ENCODE peak calls at places on chromosomes 12 and 14, in ten cellular contexts. W is lung; A is testis; Q is IMR-90; C is CD8-positive, alpha-beta T cell; Y is tibial artery; H is tibial nerve; O is colonic mucosa; V is Peyer's patch; P is thoracic aorta. L is an unnamed sample. For H3K27me3, the result is how much of the 10 kb centered on the place peaks cover.

GRCh38 chr14:22882529-22883190 is 362 bp upstream of the REM2 start:
- DNase-seq in A (peak), C (no peak), V (peak), Y (no peak), O (peak), W (peak), P (no peak), H (no peak), Q (peak), L (no peak)

GRCh38 chr14:49863483-49864262 is 11.1 kb upstream of the NEMF start:
- DNase-seq in O (peak), Q (no peak), H (peak), W (no peak), V (no peak), P (no peak), A (peak), Y (no peak), C (no peak), L (no peak)

GRCh38 chr12:51269174-51270066 is 795 bp downstream of the SMAGP start:
- DNase-seq in P (no peak), O (peak), Y (no peak), Q (no peak), C (peak), V (peak), W (peak), H (peak), A (peak), L (no peak)

GRCh38 chr14:81452341-81452740 is 52.2 kb upstream of the STON2 start:
- DNase-seq in P (no peak), O (no peak), H (no peak), A (no peak), C (no peak), Q (no peak), W (no peak), V (no peak), Y (no peak), L (no peak)

GRCh38 chr14:79840068-79840467 is 371.2 kb downstream of the DIO2 start:
- DNase-seq in Q (no peak), V (no peak), Y (no peak), W (no peak), H (no peak), C (no peak), A (no peak), P (no peak), O (no peak), L (no peak)

GRCh38 chr12:46401703-46402102 is 29.1 kb upstream of the SLC38A2 start:
- DNase-seq in Q (peak), A (peak), O (no peak), W (no peak), C (no peak), H (no peak), V (no peak), P (no peak), Y (peak), L (no peak)

GRCh38 chr12:47900480-47901129 is 4.2 kb downstream of the VDR start:
- DNase-seq in Y (no peak), C (no peak), Q (no peak), H (no peak), W (peak), A (no peak), P (no peak), V (peak), O (peak), L (no peak)

GRCh38 chr12:61290473-61290872 is 969.7 kb upstream of the USP15 start:
- DNase-seq in Y (no peak), W (no peak), V (no peak), P (no peak), O (no peak), Q (no peak), C (no peak), H (no peak), A (no peak), L (no peak)

GRCh38 chr12:53868516-53868986 is 70.1 kb upstream of the HOXC13 start:
- DNase-seq in Q (no peak), H (no peak), W (no peak), A (no peak), C (no peak), Y (no peak), V (no peak), O (no peak), P (no peak), L (no peak)

DNA sequence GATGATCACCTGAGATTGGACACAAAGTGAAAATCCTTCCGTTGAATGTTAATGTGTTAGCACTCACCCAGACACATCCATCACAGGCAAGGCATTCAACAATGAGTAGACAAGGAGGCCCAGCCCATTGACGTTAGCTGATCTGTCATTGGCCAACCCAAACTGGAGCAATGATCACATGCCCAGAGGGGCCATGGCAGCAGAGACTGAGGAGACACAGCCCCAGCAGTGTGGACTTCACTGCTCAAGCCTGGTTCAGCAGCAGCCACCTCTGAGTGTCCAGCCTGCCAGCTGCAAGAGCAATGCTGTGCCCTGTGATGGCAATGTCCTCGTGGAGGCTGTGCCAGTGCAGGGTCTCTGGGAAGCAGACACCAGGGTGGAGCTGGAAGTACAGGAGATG is 622.2 kb downstream of the AACS start:
- DNase-seq in C (no peak), Q (no peak), V (no peak), W (no peak), O (no peak), P (no peak), A (no peak), Y (no peak), H (no peak), L (no peak)
- H3K27me3 ChIP-seq in C (under half), Q (under half), V (under half), W (under half), O (under half), P (under half), A (under half), Y (under half), H (under half), L (under half)

DNA sequence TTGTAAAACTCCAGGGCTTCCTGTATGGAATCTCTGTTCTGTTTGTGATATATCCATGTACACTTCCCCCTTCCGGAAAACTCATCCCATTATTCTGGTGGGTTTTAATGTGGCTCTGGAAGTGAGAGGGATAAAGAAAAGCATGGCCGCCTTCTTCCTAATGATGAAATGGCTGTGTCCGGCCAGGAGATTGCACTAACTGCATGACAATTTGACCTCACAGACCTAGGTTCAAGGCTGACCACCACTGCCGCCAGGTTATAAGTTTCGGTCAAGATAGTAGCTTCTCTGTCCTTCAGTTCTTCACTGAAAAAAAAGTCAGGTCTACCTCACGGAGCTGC is 41.0 kb upstream of the NPAS3 start:
- DNase-seq in W (no peak), Y (no peak), H (no peak), O (no peak), A (peak), V (no peak), Q (no peak), P (no peak), C (no peak), L (no peak)
- H3K4me3 ChIP-seq in W (no peak), Y (peak), H (peak), O (peak), A (peak), V (peak), Q (peak), P (peak), C (no peak), L (peak)

DNA sequence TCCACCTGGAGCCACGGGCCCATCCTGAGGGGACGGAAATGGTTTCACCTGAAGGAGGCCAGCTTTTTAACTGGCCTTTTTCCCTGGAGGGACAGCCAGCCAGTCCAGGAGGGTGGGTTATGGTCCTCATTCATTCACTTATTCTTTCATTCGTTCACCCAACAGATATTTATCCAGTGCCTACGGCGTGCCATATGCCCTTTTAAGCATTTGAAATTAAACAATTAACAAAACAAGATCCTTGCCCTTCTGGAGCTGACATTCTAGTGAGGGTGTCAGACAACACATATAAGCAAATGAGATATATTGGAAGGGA is 438 bp upstream of the ABCB9 start:
- DNase-seq in P (no peak), C (no peak), Q (no peak), A (no peak), O (no peak), V (no peak), Y (no peak), H (no peak), W (no peak), L (no peak)
- TF ChIP-seq CTCF in P (no peak), C (no peak), Q (no peak), A (no peak), O (no peak), V (no peak), Y (no peak), H (no peak), W (no peak), L (no peak)

GRCh38 chr14:25052921-25053320 is 3.0 kb upstream of the STXBP6 start:
- DNase-seq in H (no peak), A (no peak), O (no peak), Y (no peak), P (no peak), Q (no peak), C (no peak), V (no peak), W (no peak), L (no peak)
- H3K27me3 ChIP-seq in H (under half), A (under half), O (under half), Y (under half), P (under half), Q (under half), C (under half), V (under half), W (under half), L (under half)

GRCh38 chr14:101472518-101472849 is 88.8 kb upstream of the DIO3 start:
- DNase-seq in P (no peak), A (no peak), Q (no peak), C (no peak), V (peak), Y (no peak), W (no peak), O (no peak), H (no peak), L (no peak)

GRCh38 chr14:101475468-101476257 is 85.6 kb upstream of the DIO3 start:
- DNase-seq in O (peak), H (peak), A (peak), P (no peak), Y (peak), W (no peak), Q (peak), V (peak), C (no peak), L (peak)

GRCh38 chr14:101474563-101475467 is 86.5 kb upstream of the DIO3 start:
- DNase-seq in C (no peak), A (peak), O (no peak), W (no peak), Y (peak), P (no peak), Q (no peak), V (peak), H (no peak), L (no peak)

GRCh38 chr14:101473045-101473729 is 88.1 kb upstream of the DIO3 start:
- DNase-seq in A (no peak), P (no peak), V (peak), H (no peak), Q (no peak), O (no peak), C (no peak), W (no peak), Y (peak), L (no peak)

DNA sequence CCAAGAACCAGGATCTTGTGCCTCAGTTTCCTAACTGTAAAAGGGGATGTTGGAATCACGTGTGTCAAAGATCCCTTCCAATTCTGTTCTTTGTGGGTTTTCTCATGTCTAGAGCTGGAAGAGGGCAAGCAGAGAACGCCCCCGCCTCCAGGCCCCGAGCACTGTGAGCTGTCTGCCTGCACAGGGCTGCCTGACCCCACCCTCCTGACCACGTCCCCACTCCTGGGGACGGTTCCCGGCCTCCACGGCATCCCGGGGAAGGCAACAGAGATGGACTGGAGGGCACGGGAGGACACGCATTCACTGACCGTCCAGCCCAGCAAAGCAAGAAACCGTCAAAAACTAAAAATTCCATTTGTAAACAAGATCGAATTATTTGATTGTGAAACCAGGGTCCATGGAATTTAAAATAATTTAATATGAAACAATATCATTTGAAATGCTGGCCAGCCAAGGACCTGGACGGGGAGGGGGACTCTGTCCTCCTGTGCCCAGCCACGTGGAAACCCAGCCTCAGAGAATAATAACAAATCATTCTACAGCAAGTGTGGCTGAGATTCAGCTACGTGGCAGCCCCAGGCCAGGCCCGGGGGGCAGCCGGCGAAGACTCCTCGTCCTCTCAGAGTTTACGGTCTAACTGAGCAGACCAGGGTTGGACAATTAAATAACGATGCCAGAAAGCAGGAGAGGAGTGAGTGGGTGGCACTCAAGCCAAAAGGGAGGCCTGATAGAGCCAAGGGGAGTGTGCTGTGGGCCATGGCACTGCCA is 87.3 kb upstream of the DIO3 start:
- DNase-seq in W (no peak), V (peak), Y (peak), P (no peak), A (peak), H (no peak), O (no peak), Q (no peak), C (no peak), L (no peak)
- H3K4me3 ChIP-seq in W (no peak), V (no peak), Y (no peak), P (no peak), A (no peak), H (no peak), O (no peak), Q (no peak), C (no peak), L (no peak)